ENCODE peak calls at places on chromosomes 2 and 18, in five cellular contexts. Y is fibroblast of lung, R is progenitor cell of endocrine pancreas, V is GM23338, J is Peyer's patch. X is an unnamed sample.

GRCh38 chr2:8067784-8068336 is 614.0 kb upstream of the ID2 start:
- DNase-seq in Y (no peak), R (no peak), V (no peak), J (no peak), X (no peak)

GRCh38 chr2:23600336-23600735 is 215.4 kb downstream of the KLHL29 start:
- DNase-seq in Y (peak), R (no peak), V (no peak), J (peak), X (no peak)

GRCh38 chr18:69969491-69969890 is 21.8 kb upstream of the CD226 start:
- DNase-seq in Y (no peak), R (no peak), V (no peak), J (no peak), X (no peak)

GRCh38 chr2:67854103-67854502 is 208.7 kb downstream of the C1D start:
- DNase-seq in Y (no peak), R (no peak), V (no peak), J (no peak), X (no peak)

GRCh38 chr2:18777250-18777812 is 188.0 kb upstream of the NT5C1B start:
- DNase-seq in Y (no peak), R (no peak), V (peak), J (no peak), X (no peak)

GRCh38 chr18:56028514-56028913 is 440.5 kb upstream of the TCF4 start:
- DNase-seq in Y (peak), R (no peak), V (no peak), J (no peak), X (no peak)

GRCh38 chr2:96485350-96485749 is 19.8 kb downstream of the NEURL3 start:
- DNase-seq in Y (peak), R (no peak), V (no peak), J (no peak), X (no peak)

GRCh38 chr18:79782566-79783308 is 15.0 kb upstream of the KCNG2 start:
- DNase-seq in Y (no peak), R (no peak), V (peak), J (peak), X (no peak)

GRCh38 chr2:220509921-220510320 is 882.5 kb downstream of the SLC4A3 start:
- DNase-seq in Y (no peak), R (no peak), V (no peak), J (no peak), X (no peak)

GRCh38 chr2:16747706-16748105 is 82.1 kb upstream of the CYRIA start:
- DNase-seq in Y (no peak), R (no peak), V (no peak), J (no peak), X (no peak)

GRCh38 chr2:166230024-166230723 is 102.4 kb upstream of the SCN1A start:
- DNase-seq in Y (peak), R (no peak), V (no peak), J (no peak), X (no peak)

GRCh38 chr2:108564510-108564909 is 30.2 kb downstream of the LIMS1 start:
- DNase-seq in Y (no peak), R (no peak), V (no peak), J (no peak), X (no peak)

GRCh38 chr18:30106356-30106755 is 936.2 kb downstream of the DSC3 start:
- DNase-seq in Y (no peak), R (no peak), V (no peak), J (no peak), X (no peak)

GRCh38 chr2:152811916-152812315 is 93.5 kb downstream of the ARL6IP6 start:
- DNase-seq in Y (no peak), R (no peak), V (no peak), J (no peak), X (no peak)

GRCh38 chr2:127525692-127526141 is 572 bp downstream of the IWS1 start:
- DNase-seq in Y (peak), R (no peak), V (peak), J (no peak), X (no peak)

GRCh38 chr2:208725280-208725679 is 318.7 kb downstream of the PTH2R start:
- DNase-seq in Y (no peak), R (no peak), V (no peak), J (no peak), X (no peak)

GRCh38 chr2:234615643-234616356 is 118.9 kb upstream of the ARL4C start:
- DNase-seq in Y (no peak), R (no peak), V (no peak), J (no peak), X (no peak)

GRCh38 chr18:74310411-74310810 is 5.2 kb upstream of the C18orf63 start:
- DNase-seq in Y (peak), R (no peak), V (peak), J (no peak), X (no peak)

GRCh38 chr2:73284296-73285161 is at the start of gene FBXO41:
- DNase-seq in Y (peak), R (no peak), V (peak), J (peak), X (peak)

GRCh38 chr18:12287684-12288405 is 20.2 kb upstream of the TUBB6 start:
- DNase-seq in Y (peak), R (no peak), V (peak), J (peak), X (no peak)

GRCh38 chr2:110955546-110955945 is 165.2 kb upstream of the BCL2L11 start:
- DNase-seq in Y (no peak), R (no peak), V (peak), J (no peak), X (no peak)

GRCh38 chr2:88680266-88680902 is 11.1 kb upstream of the RPIA start:
- DNase-seq in Y (no peak), R (no peak), V (no peak), J (no peak), X (no peak)

GRCh38 chr2:180110469-180110868 is 103.4 kb upstream of the CWC22 start:
- DNase-seq in Y (no peak), R (no peak), V (no peak), J (no peak), X (no peak)

GRCh38 chr18:55136864-55137263 is 177.6 kb upstream of the CCDC68 start:
- DNase-seq in Y (peak), R (no peak), V (no peak), J (no peak), X (no peak)

GRCh38 chr2:68796306-68796905 is 61.8 kb downstream of the ARHGAP25 start:
- DNase-seq in Y (no peak), R (no peak), V (no peak), J (no peak), X (no peak)

GRCh38 chr2:156476516-156477206 is 40.5 kb downstream of the GPD2 start:
- DNase-seq in Y (peak), R (no peak), V (no peak), J (no peak), X (no peak)

GRCh38 chr2:219702796-219703545 is 75.5 kb downstream of the SLC4A3 start:
- DNase-seq in Y (no peak), R (no peak), V (no peak), J (no peak), X (no peak)

GRCh38 chr2:169260846-169261245 is 101.5 kb downstream of the LRP2 start:
- DNase-seq in Y (no peak), R (no peak), V (peak), J (no peak), X (no peak)
- TF ChIP-seq CTCF in Y (no peak), R (no peak), V (peak), J (no peak), X (no peak)

DNA sequence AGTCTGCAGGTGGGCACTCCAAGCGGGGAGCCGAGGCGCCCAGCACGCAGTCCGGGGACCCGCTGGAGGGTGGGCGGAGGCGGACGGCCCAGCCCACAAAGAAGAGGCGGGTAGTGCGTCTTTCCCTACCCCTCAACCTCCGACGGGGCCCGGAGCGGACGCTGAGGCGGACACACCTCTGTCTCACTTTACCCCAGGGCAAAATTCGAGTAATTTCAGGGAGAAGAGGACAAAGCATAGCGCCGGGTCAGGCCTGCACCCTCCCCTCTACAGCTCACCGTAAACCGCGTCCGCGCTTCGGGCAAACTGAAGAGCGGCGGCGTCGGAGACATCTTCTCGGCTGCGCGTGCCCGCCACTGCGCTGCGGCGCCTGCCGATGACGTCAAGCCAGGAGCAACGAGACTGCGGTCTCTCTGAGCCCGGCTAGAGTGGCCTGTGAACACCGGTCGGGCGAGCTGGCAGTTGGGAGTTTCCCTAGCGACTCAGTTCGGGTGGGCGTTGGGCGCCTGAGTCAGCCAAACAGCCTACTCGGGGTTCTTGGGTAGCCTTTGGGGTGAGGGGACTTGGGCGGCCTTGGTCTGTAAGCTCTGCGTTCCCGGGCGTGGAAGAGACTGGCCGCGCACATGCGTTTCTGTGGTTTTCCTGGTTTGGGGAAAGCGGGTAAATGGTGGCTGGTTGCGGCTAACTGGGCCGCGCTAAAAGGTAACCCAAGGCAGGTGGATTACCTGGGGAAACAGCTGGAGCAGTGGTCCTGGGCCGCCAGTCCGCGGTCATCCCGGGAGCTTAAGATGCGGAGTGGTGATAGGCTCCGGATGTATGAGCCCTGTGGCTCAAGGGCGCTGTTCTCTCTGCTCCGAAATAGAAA is at the start of gene THOC1:
- DNase-seq in Y (peak), R (peak), V (peak), J (peak), X (peak)
- TF ChIP-seq CTCF in Y (no peak), R (no peak), V (no peak), J (no peak), X (no peak)

DNA sequence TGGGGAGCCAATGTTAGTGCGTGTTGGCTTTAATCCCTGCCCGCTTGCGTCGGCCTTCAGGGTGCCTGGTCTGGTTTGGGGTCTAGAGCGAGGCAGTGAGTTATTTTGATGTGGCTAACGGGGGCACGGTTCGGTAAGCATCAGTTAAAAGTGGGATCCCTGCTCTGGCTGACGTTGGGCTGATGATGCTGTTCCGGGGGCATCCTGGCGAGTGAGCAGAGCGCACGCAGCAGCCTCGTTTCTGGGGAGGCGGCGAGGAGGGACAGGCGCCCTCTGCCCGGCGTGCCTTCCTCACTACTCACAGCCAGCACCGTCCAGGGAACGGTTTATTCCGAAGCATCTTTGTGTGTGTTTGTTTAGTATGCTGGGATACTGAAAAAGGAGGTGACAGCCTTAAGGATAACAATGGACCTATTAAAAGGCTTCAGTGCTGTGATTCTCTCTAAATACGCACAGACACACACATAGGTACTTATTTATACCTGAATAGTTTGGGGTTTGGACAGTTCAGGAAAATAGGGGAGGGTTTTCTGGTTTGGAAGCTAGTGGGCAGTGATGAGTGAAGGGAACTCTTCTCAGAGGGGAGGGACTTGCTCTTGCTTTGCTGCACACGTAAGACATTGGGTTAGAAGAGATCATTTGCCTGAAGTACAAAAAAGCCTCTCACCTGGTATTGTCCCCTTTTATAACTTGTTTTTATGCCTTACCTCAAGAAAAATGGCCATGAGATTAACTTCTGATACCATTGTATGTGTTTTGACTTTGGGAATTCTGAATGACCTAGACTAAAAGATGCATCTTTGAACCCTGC is 2.1 kb downstream of the CRIM1 start:
- DNase-seq in Y (peak), R (no peak), V (peak), J (peak), X (no peak)
- TF ChIP-seq CTCF in Y (peak), R (peak), V (peak), J (no peak), X (no peak)

DNA sequence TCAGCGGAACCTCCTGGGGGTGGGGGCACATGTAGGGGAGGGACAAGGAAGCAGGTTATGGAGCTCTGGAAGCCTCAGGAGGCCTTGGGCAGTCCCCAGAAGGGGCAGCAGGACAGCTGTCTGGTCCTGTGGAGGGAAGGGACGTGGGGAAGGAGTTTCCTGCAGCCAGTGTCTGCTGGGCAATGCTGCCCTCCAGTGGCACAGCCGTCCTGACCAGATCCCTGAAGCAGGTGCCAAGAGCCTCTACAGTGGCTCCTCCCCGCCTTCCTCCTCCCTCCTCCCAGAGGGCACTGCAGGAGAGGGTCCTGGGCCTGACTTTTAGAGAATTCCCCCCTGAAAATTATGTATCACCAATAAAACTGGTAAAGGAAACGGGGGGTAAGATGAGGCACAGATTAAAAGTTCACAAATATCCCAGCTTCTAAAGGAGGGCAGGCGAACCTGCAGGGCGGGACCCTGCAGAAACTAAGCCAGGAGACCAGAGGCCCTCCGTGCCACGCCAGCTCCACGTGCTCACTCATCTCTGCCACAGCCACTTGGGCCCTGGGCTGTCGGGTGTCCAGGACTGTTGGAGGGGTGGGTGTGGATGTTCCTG is 258.5 kb downstream of the TWIST2 start:
- DNase-seq in Y (peak), R (no peak), V (peak), J (peak), X (no peak)
- TF ChIP-seq CTCF in Y (peak), R (peak), V (peak), J (no peak), X (no peak)

GRCh38 chr18:37385846-37386435 is 179.7 kb downstream of the CELF4 start:
- DNase-seq in Y (peak), R (no peak), V (peak), J (no peak), X (no peak)
- TF ChIP-seq CTCF in Y (peak), R (peak), V (peak), J (peak), X (peak)